ENCODE peak calls at places on chromosomes 1 and 21, in eight cellular contexts. One of them, this sample, is unnamed.
A peak's percentile ranks its signal among the peaks of the same experiment; 100 is the strongest.

GRCh38 chr1:232944342-232944741 is 6.1 kb upstream of the NTPCR start:
- DNase-seq in heart right ventricle: no peak
- DNase-seq in DND-41: no peak
- DNase-seq in osteocyte: no peak
- DNase-seq in endothelial cell of umbilical vein: no peak
- DNase-seq in lower leg skin: no peak
- DNase-seq in fibroblast of lung: no peak
- DNase-seq in cardiac muscle cell: no peak
- DNase-seq in this sample: no peak

GRCh38 chr1:155010211-155010918 is 7.8 kb downstream of the ZBTB7B start:
- DNase-seq in heart right ventricle: no peak
- DNase-seq in DND-41: peak; percentile 67
- DNase-seq in osteocyte: no peak
- DNase-seq in endothelial cell of umbilical vein: no peak
- DNase-seq in lower leg skin: peak; percentile 86
- DNase-seq in fibroblast of lung: no peak
- DNase-seq in cardiac muscle cell: no peak
- DNase-seq in this sample: no peak

GRCh38 chr1:168148916-168149315 is 12.2 kb upstream of the GPR161 start:
- DNase-seq in heart right ventricle: no peak
- DNase-seq in DND-41: no peak
- DNase-seq in osteocyte: no peak
- DNase-seq in endothelial cell of umbilical vein: no peak
- DNase-seq in lower leg skin: no peak
- DNase-seq in fibroblast of lung: no peak
- DNase-seq in cardiac muscle cell: no peak
- DNase-seq in this sample: peak; percentile 68

GRCh38 chr1:198529414-198529813 is 11.1 kb downstream of the ATP6V1G3 start:
- DNase-seq in heart right ventricle: no peak
- DNase-seq in DND-41: no peak
- DNase-seq in osteocyte: no peak
- DNase-seq in endothelial cell of umbilical vein: peak; percentile 74
- DNase-seq in lower leg skin: no peak
- DNase-seq in fibroblast of lung: peak; percentile 77
- DNase-seq in cardiac muscle cell: peak; percentile 78
- DNase-seq in this sample: no peak

GRCh38 chr1:164673584-164674214 is 114.7 kb downstream of the PBX1 start:
- DNase-seq in heart right ventricle: no peak
- DNase-seq in DND-41: no peak
- DNase-seq in osteocyte: no peak
- DNase-seq in endothelial cell of umbilical vein: no peak
- DNase-seq in lower leg skin: no peak
- DNase-seq in fibroblast of lung: no peak
- DNase-seq in cardiac muscle cell: no peak
- DNase-seq in this sample: no peak

GRCh38 chr1:218718216-218718615 is 373.1 kb downstream of the TGFB2 start:
- DNase-seq in heart right ventricle: no peak
- DNase-seq in DND-41: no peak
- DNase-seq in osteocyte: no peak
- DNase-seq in endothelial cell of umbilical vein: no peak
- DNase-seq in lower leg skin: no peak
- DNase-seq in fibroblast of lung: peak; percentile 79
- DNase-seq in cardiac muscle cell: no peak
- DNase-seq in this sample: no peak

GRCh38 chr1:10754571-10755329 is 41.7 kb downstream of the CASZ1 start:
- DNase-seq in heart right ventricle: no peak
- DNase-seq in DND-41: no peak
- DNase-seq in osteocyte: no peak
- DNase-seq in endothelial cell of umbilical vein: no peak
- DNase-seq in lower leg skin: no peak
- DNase-seq in fibroblast of lung: peak; percentile 51
- DNase-seq in cardiac muscle cell: no peak
- DNase-seq in this sample: no peak

GRCh38 chr1:18951818-18952391 is 4.6 kb downstream of the IFFO2 start:
- DNase-seq in heart right ventricle: no peak
- DNase-seq in DND-41: no peak
- DNase-seq in osteocyte: no peak
- DNase-seq in endothelial cell of umbilical vein: no peak
- DNase-seq in lower leg skin: no peak
- DNase-seq in fibroblast of lung: no peak
- DNase-seq in cardiac muscle cell: peak; percentile 42
- DNase-seq in this sample: peak; percentile 82

GRCh38 chr1:63918395-63918945 is 144.7 kb downstream of the ROR1 start:
- DNase-seq in heart right ventricle: no peak
- DNase-seq in DND-41: no peak
- DNase-seq in osteocyte: no peak
- DNase-seq in endothelial cell of umbilical vein: no peak
- DNase-seq in lower leg skin: no peak
- DNase-seq in fibroblast of lung: peak; percentile 21
- DNase-seq in cardiac muscle cell: no peak
- DNase-seq in this sample: no peak

GRCh38 chr1:183733610-183734219 is 71.2 kb upstream of the RGL1 start:
- DNase-seq in heart right ventricle: no peak
- DNase-seq in DND-41: no peak
- DNase-seq in osteocyte: no peak
- DNase-seq in endothelial cell of umbilical vein: no peak
- DNase-seq in lower leg skin: no peak
- DNase-seq in fibroblast of lung: no peak
- DNase-seq in cardiac muscle cell: peak; percentile 58
- DNase-seq in this sample: no peak

GRCh38 chr1:153228481-153228880 is 11.1 kb downstream of the PRR9 start:
- DNase-seq in heart right ventricle: no peak
- DNase-seq in DND-41: no peak
- DNase-seq in osteocyte: no peak
- DNase-seq in endothelial cell of umbilical vein: no peak
- DNase-seq in lower leg skin: no peak
- DNase-seq in fibroblast of lung: no peak
- DNase-seq in cardiac muscle cell: no peak
- DNase-seq in this sample: no peak

GRCh38 chr1:87362834-87363426 is 34.2 kb downstream of the LMO4 start:
- DNase-seq in heart right ventricle: no peak
- DNase-seq in DND-41: no peak
- DNase-seq in osteocyte: no peak
- DNase-seq in endothelial cell of umbilical vein: no peak
- DNase-seq in lower leg skin: no peak
- DNase-seq in fibroblast of lung: peak; percentile 18
- DNase-seq in cardiac muscle cell: peak; percentile 3
- DNase-seq in this sample: no peak

GRCh38 chr1:163115887-163116286 is 46.7 kb downstream of the RGS4 start:
- DNase-seq in heart right ventricle: no peak
- DNase-seq in DND-41: no peak
- DNase-seq in osteocyte: no peak
- DNase-seq in endothelial cell of umbilical vein: no peak
- DNase-seq in lower leg skin: no peak
- DNase-seq in fibroblast of lung: no peak
- DNase-seq in cardiac muscle cell: no peak
- DNase-seq in this sample: no peak

GRCh38 chr1:68826861-68827260 is 330.0 kb upstream of the DEPDC1 start:
- DNase-seq in heart right ventricle: no peak
- DNase-seq in DND-41: no peak
- DNase-seq in osteocyte: no peak
- DNase-seq in endothelial cell of umbilical vein: no peak
- DNase-seq in lower leg skin: no peak
- DNase-seq in fibroblast of lung: no peak
- DNase-seq in cardiac muscle cell: no peak
- DNase-seq in this sample: no peak

GRCh38 chr1:103108525-103109150 is 316 bp upstream of the COL11A1 start:
- DNase-seq in heart right ventricle: no peak
- DNase-seq in DND-41: no peak
- DNase-seq in osteocyte: peak; percentile 88
- DNase-seq in endothelial cell of umbilical vein: no peak
- DNase-seq in lower leg skin: no peak
- DNase-seq in fibroblast of lung: peak; percentile 74
- DNase-seq in cardiac muscle cell: peak; percentile 31
- DNase-seq in this sample: no peak

GRCh38 chr1:151327223-151327902 is at the start of gene PI4KB:
- DNase-seq in heart right ventricle: peak; percentile 78
- DNase-seq in DND-41: peak; percentile 96
- DNase-seq in osteocyte: peak; percentile 96
- DNase-seq in endothelial cell of umbilical vein: peak; percentile 98
- DNase-seq in lower leg skin: peak; percentile 97
- DNase-seq in fibroblast of lung: peak; percentile 97
- DNase-seq in cardiac muscle cell: peak; percentile 99
- DNase-seq in this sample: peak; percentile 95

GRCh38 chr21:43929217-43929971 is 64.4 kb downstream of the AGPAT3 start:
- DNase-seq in heart right ventricle: peak; percentile 80
- DNase-seq in DND-41: no peak
- DNase-seq in osteocyte: no peak
- DNase-seq in endothelial cell of umbilical vein: no peak
- DNase-seq in lower leg skin: no peak
- DNase-seq in fibroblast of lung: no peak
- DNase-seq in cardiac muscle cell: no peak
- DNase-seq in this sample: no peak

GRCh38 chr1:54487571-54488050 is 60.4 kb upstream of the ACOT11 start:
- DNase-seq in heart right ventricle: peak; percentile 38
- DNase-seq in DND-41: no peak
- DNase-seq in osteocyte: no peak
- DNase-seq in endothelial cell of umbilical vein: no peak
- DNase-seq in lower leg skin: peak; percentile 90
- DNase-seq in fibroblast of lung: no peak
- DNase-seq in cardiac muscle cell: no peak
- DNase-seq in this sample: no peak

GRCh38 chr1:118985611-118986290 is 2.4 kb downstream of the TBX15 start:
- DNase-seq in heart right ventricle: no peak
- DNase-seq in DND-41: no peak
- DNase-seq in osteocyte: no peak
- DNase-seq in endothelial cell of umbilical vein: no peak
- DNase-seq in lower leg skin: peak; percentile 70
- DNase-seq in fibroblast of lung: no peak
- DNase-seq in cardiac muscle cell: no peak
- DNase-seq in this sample: peak; percentile 15

GRCh38 chr1:247054992-247055415 is 23.6 kb downstream of the ZNF670 start:
- DNase-seq in heart right ventricle: no peak
- DNase-seq in DND-41: no peak
- DNase-seq in osteocyte: no peak
- DNase-seq in endothelial cell of umbilical vein: peak; percentile 71
- DNase-seq in lower leg skin: no peak
- DNase-seq in fibroblast of lung: peak; percentile 74
- DNase-seq in cardiac muscle cell: peak; percentile 79
- DNase-seq in this sample: no peak

DNA sequence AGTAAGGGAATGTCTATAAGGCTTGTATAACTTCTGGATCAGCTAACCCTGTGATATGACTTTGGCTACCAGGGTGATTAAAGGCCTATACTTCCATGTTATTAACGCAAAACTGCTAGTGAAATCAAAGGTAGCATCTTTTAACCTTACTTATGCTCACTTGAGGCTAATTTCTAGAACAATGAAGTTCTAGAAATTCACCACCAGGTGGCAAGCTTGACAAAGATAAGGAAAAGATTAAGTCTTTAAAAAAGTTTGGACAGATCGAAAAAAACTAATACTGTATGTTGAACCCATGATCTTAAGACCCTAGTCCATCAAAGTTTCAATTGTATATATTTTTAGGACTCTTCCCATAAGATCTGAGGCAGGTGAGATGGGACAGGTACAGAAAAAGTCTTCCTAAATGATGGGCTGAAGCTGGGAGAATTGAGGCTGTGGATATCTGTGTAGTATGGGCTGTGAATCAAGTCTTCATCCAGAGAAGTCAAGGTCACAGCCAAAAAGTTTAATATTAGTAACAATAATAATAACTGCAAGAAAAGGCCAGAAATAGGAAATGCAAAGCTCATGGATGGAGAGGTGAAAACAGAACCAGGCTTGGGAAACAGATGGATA is 18.8 kb downstream of the KYAT3 start:
- DNase-seq in heart right ventricle: no peak
- DNase-seq in DND-41: no peak
- DNase-seq in osteocyte: no peak
- DNase-seq in endothelial cell of umbilical vein: peak; percentile 55
- DNase-seq in lower leg skin: no peak
- DNase-seq in fibroblast of lung: peak; percentile 42
- DNase-seq in cardiac muscle cell: peak; percentile 59
- DNase-seq in this sample: no peak
- TF ChIP-seq CTCF in heart right ventricle: peak; percentile 58
- TF ChIP-seq CTCF in DND-41: peak; percentile 71
- TF ChIP-seq CTCF in osteocyte: peak; percentile 64
- TF ChIP-seq CTCF in endothelial cell of umbilical vein: peak; percentile 34
- TF ChIP-seq CTCF in lower leg skin: no peak
- TF ChIP-seq CTCF in fibroblast of lung: peak; percentile 50
- TF ChIP-seq CTCF in cardiac muscle cell: peak; percentile 52
- TF ChIP-seq CTCF in this sample: peak; percentile 52

GRCh38 chr1:25744140-25744581 is 55.8 kb upstream of the SELENON start:
- DNase-seq in heart right ventricle: peak; percentile 68
- DNase-seq in DND-41: no peak
- DNase-seq in osteocyte: no peak
- DNase-seq in endothelial cell of umbilical vein: peak; percentile 49
- DNase-seq in lower leg skin: peak; percentile 93
- DNase-seq in fibroblast of lung: peak; percentile 34
- DNase-seq in cardiac muscle cell: peak; percentile 82
- DNase-seq in this sample: no peak
- TF ChIP-seq CTCF in heart right ventricle: peak; percentile 43
- TF ChIP-seq CTCF in DND-41: no peak
- TF ChIP-seq CTCF in osteocyte: peak; percentile 68
- TF ChIP-seq CTCF in endothelial cell of umbilical vein: no peak
- TF ChIP-seq CTCF in lower leg skin: no peak
- TF ChIP-seq CTCF in fibroblast of lung: peak; percentile 69
- TF ChIP-seq CTCF in cardiac muscle cell: peak; percentile 63
- TF ChIP-seq CTCF in this sample: no peak

GRCh38 chr1:201094829-201095228 is 17.4 kb downstream of the CACNA1S start:
- DNase-seq in heart right ventricle: no peak
- DNase-seq in DND-41: no peak
- DNase-seq in osteocyte: no peak
- DNase-seq in endothelial cell of umbilical vein: no peak
- DNase-seq in lower leg skin: no peak
- DNase-seq in fibroblast of lung: no peak
- DNase-seq in cardiac muscle cell: no peak
- DNase-seq in this sample: no peak

GRCh38 chr1:201093561-201093960 is 18.7 kb downstream of the CACNA1S start:
- DNase-seq in heart right ventricle: no peak
- DNase-seq in DND-41: no peak
- DNase-seq in osteocyte: no peak
- DNase-seq in endothelial cell of umbilical vein: no peak
- DNase-seq in lower leg skin: no peak
- DNase-seq in fibroblast of lung: no peak
- DNase-seq in cardiac muscle cell: no peak
- DNase-seq in this sample: no peak

GRCh38 chr1:201095581-201096531 is 16.4 kb downstream of the CACNA1S start:
- DNase-seq in heart right ventricle: no peak
- DNase-seq in DND-41: no peak
- DNase-seq in osteocyte: no peak
- DNase-seq in endothelial cell of umbilical vein: no peak
- DNase-seq in lower leg skin: no peak
- DNase-seq in fibroblast of lung: peak; percentile 4
- DNase-seq in cardiac muscle cell: no peak
- DNase-seq in this sample: peak; percentile 35

GRCh38 chr1:201092738-201093137 is 19.5 kb downstream of the CACNA1S start:
- DNase-seq in heart right ventricle: no peak
- DNase-seq in DND-41: no peak
- DNase-seq in osteocyte: no peak
- DNase-seq in endothelial cell of umbilical vein: no peak
- DNase-seq in lower leg skin: no peak
- DNase-seq in fibroblast of lung: no peak
- DNase-seq in cardiac muscle cell: no peak
- DNase-seq in this sample: no peak

GRCh38 chr1:201093962-201094361 is 18.3 kb downstream of the CACNA1S start:
- DNase-seq in heart right ventricle: no peak
- DNase-seq in DND-41: no peak
- DNase-seq in osteocyte: no peak
- DNase-seq in endothelial cell of umbilical vein: no peak
- DNase-seq in lower leg skin: no peak
- DNase-seq in fibroblast of lung: no peak
- DNase-seq in cardiac muscle cell: no peak
- DNase-seq in this sample: no peak
- TF ChIP-seq CTCF in heart right ventricle: no peak
- TF ChIP-seq CTCF in DND-41: no peak
- TF ChIP-seq CTCF in osteocyte: no peak
- TF ChIP-seq CTCF in endothelial cell of umbilical vein: no peak
- TF ChIP-seq CTCF in lower leg skin: no peak
- TF ChIP-seq CTCF in fibroblast of lung: no peak
- TF ChIP-seq CTCF in cardiac muscle cell: no peak
- TF ChIP-seq CTCF in this sample: no peak

GRCh38 chr1:109619655-109620395 is at the start of gene AMPD2:
- DNase-seq in heart right ventricle: peak; percentile 81
- DNase-seq in DND-41: peak; percentile 71
- DNase-seq in osteocyte: peak; percentile 87
- DNase-seq in endothelial cell of umbilical vein: peak; percentile 60
- DNase-seq in lower leg skin: peak; percentile 96
- DNase-seq in fibroblast of lung: peak; percentile 86
- DNase-seq in cardiac muscle cell: peak; percentile 93
- DNase-seq in this sample: peak; percentile 91
- TF ChIP-seq CTCF in heart right ventricle: no peak
- TF ChIP-seq CTCF in DND-41: no peak
- TF ChIP-seq CTCF in osteocyte: no peak
- TF ChIP-seq CTCF in endothelial cell of umbilical vein: no peak
- TF ChIP-seq CTCF in lower leg skin: no peak
- TF ChIP-seq CTCF in fibroblast of lung: no peak
- TF ChIP-seq CTCF in cardiac muscle cell: no peak
- TF ChIP-seq CTCF in this sample: no peak